ENCODE peak calls at places on chromosomes 16 and 17, in four cellular contexts. One of them, this sample, is unnamed.

GRCh38 chr17:5121186-5121841 is 5.5 kb downstream of the USP6 start:
- DNase-seq in AG04449: no peak
- DNase-seq in heart left ventricle: no peak
- DNase-seq in ascending aorta: peak
- DNase-seq in this sample: no peak

GRCh38 chr17:65102235-65102634 is 34.9 kb upstream of the RGS9 start:
- DNase-seq in heart left ventricle: no peak
- DNase-seq in AG04449: no peak
- DNase-seq in ascending aorta: no peak
- DNase-seq in this sample: no peak

GRCh38 chr17:52648995-52649394 is 490.5 kb upstream of the CA10 start:
- DNase-seq in ascending aorta: no peak
- DNase-seq in AG04449: no peak
- DNase-seq in heart left ventricle: no peak
- DNase-seq in this sample: no peak

GRCh38 chr16:49586466-49586865 is 212.9 kb downstream of the C16orf78 start:
- DNase-seq in heart left ventricle: no peak
- DNase-seq in AG04449: no peak
- DNase-seq in ascending aorta: peak
- DNase-seq in this sample: no peak

GRCh38 chr17:41061969-41062368 is 2.1 kb upstream of the KRTAP2-3 start:
- DNase-seq in heart left ventricle: no peak
- DNase-seq in ascending aorta: no peak
- DNase-seq in AG04449: peak
- DNase-seq in this sample: no peak

GRCh38 chr17:82367724-82368524 is 3.6 kb upstream of the UTS2R start:
- DNase-seq in heart left ventricle: no peak
- DNase-seq in AG04449: no peak
- DNase-seq in ascending aorta: no peak
- DNase-seq in this sample: no peak

GRCh38 chr17:10286324-10286723 is 86.5 kb downstream of the MYH13 start:
- DNase-seq in ascending aorta: no peak
- DNase-seq in AG04449: no peak
- DNase-seq in heart left ventricle: no peak
- DNase-seq in this sample: no peak

GRCh38 chr16:11005611-11005975 is 61.2 kb downstream of the CLEC16A start:
- DNase-seq in ascending aorta: no peak
- DNase-seq in heart left ventricle: no peak
- DNase-seq in AG04449: no peak
- DNase-seq in this sample: no peak

GRCh38 chr17:79779661-79780365 is 1.9 kb downstream of the CBX2 start:
- DNase-seq in AG04449: no peak
- DNase-seq in ascending aorta: no peak
- DNase-seq in heart left ventricle: no peak
- DNase-seq in this sample: no peak

GRCh38 chr17:58403312-58403711 is 14.0 kb downstream of the RNF43 start:
- DNase-seq in heart left ventricle: no peak
- DNase-seq in AG04449: no peak
- DNase-seq in ascending aorta: no peak
- DNase-seq in this sample: no peak

GRCh38 chr17:78124081-78124835 is 4.3 kb downstream of the TMC6 start:
- DNase-seq in AG04449: no peak
- DNase-seq in heart left ventricle: no peak
- DNase-seq in ascending aorta: no peak
- DNase-seq in this sample: no peak

GRCh38 chr16:68069511-68070248 is 15.5 kb upstream of the NFATC3 start:
- DNase-seq in ascending aorta: no peak
- DNase-seq in heart left ventricle: peak
- DNase-seq in AG04449: no peak
- DNase-seq in this sample: no peak

GRCh38 chr17:39011907-39012468 is 44.8 kb upstream of the FBXO47 start:
- DNase-seq in AG04449: no peak
- DNase-seq in heart left ventricle: no peak
- DNase-seq in ascending aorta: no peak
- DNase-seq in this sample: no peak

GRCh38 chr17:3012926-3013581 is 50.4 kb downstream of the OR1D5 start:
- DNase-seq in AG04449: no peak
- DNase-seq in ascending aorta: peak
- DNase-seq in heart left ventricle: peak
- DNase-seq in this sample: peak

GRCh38 chr17:46020023-46020735 is 21.1 kb downstream of the STH start:
- DNase-seq in ascending aorta: no peak
- DNase-seq in AG04449: no peak
- DNase-seq in heart left ventricle: no peak
- DNase-seq in this sample: peak

GRCh38 chr16:58194790-58195189 is 3.1 kb downstream of the CSNK2A2 start:
- DNase-seq in ascending aorta: no peak
- DNase-seq in AG04449: no peak
- DNase-seq in heart left ventricle: no peak
- DNase-seq in this sample: no peak

GRCh38 chr17:37813753-37814152 is 68.9 kb upstream of the HNF1B start:
- DNase-seq in ascending aorta: no peak
- DNase-seq in AG04449: peak
- DNase-seq in heart left ventricle: no peak
- DNase-seq in this sample: no peak

GRCh38 chr17:50219939-50220465 is 18.6 kb upstream of the COL1A1 start:
- DNase-seq in heart left ventricle: no peak
- DNase-seq in AG04449: no peak
- DNase-seq in ascending aorta: no peak
- DNase-seq in this sample: no peak

DNA sequence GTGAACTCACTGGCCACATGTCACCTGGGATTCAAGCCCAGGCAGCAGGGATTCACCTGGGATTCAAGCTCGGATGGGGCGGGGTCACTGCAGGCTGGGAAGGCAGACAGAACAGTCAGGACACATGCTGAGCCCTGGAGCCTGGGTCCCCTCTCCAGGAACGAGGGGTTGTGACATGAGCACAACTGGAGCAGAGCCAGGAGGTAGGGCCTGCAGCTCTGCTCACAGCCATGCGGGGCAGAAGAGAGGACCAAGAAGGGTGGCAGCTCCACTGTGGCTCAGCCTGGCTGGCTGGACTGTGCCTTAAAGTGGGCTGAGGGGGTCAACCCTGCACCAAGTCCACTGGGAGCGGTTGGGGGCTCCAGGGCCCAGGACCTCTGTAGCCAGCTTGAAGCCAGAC is 150.1 kb downstream of the RAB11FIP4 start:
- DNase-seq in ascending aorta: no peak
- DNase-seq in heart left ventricle: no peak
- DNase-seq in AG04449: no peak
- DNase-seq in this sample: no peak
- TF ChIP-seq CTCF in ascending aorta: no peak
- TF ChIP-seq CTCF in heart left ventricle: no peak
- TF ChIP-seq CTCF in AG04449: peak
- TF ChIP-seq CTCF in this sample: no peak

DNA sequence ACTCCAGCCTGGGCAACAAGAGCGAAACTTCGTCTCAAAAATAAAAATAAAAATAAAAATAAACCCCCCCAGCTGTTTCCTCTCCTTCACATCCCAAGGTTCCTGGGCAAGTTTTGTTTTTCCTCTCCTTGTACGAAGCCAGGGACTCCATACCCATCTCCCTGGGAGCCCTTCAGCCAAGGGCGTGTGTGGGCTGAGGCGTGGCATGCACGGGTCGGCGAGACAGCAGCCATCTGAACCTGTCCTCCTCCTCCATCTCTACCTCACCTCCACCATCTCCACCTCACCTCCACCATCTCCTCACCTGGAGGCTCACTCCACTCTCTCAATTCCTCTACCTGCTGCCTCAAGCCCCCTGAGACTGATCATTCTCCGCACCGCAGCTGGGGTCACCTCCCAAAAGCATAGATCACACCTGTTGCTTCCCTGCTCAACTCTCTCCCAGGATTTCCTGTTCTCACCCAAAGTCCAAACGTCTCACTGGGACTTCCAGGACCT is 16.9 kb downstream of the AANAT start:
- DNase-seq in AG04449: no peak
- DNase-seq in heart left ventricle: no peak
- DNase-seq in ascending aorta: no peak
- DNase-seq in this sample: no peak
- TF ChIP-seq CTCF in AG04449: no peak
- TF ChIP-seq CTCF in heart left ventricle: no peak
- TF ChIP-seq CTCF in ascending aorta: no peak
- TF ChIP-seq CTCF in this sample: no peak

DNA sequence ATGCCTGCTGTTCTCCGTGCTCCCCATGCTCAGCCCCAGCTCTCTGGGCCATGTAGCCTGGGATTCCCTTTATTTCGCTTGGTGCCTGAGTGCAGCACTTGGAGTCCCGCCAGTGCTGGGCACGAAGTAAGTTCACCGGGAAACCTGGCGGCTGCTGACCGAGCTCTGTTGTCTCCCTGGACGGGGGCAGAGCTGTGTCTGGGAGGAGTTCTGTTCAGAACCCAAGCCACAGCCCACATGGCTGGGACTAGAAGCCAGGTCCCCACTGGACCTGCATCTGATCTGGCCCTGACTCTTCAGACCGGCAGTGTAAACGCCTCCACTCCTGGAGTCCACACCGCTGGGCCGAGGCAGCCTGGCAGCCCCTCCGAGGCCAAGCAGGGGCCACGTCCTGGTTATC is 37.5 kb upstream of the CIBAR2 start:
- DNase-seq in heart left ventricle: peak
- DNase-seq in ascending aorta: no peak
- DNase-seq in AG04449: no peak
- DNase-seq in this sample: peak
- TF ChIP-seq CTCF in heart left ventricle: no peak
- TF ChIP-seq CTCF in ascending aorta: no peak
- TF ChIP-seq CTCF in AG04449: no peak
- TF ChIP-seq CTCF in this sample: no peak

GRCh38 chr16:56041556-56042140 is 149.6 kb upstream of the GNAO1 start:
- DNase-seq in AG04449: no peak
- DNase-seq in heart left ventricle: peak
- DNase-seq in ascending aorta: no peak
- DNase-seq in this sample: no peak
- TF ChIP-seq CTCF in AG04449: peak
- TF ChIP-seq CTCF in heart left ventricle: peak
- TF ChIP-seq CTCF in ascending aorta: peak
- TF ChIP-seq CTCF in this sample: peak

DNA sequence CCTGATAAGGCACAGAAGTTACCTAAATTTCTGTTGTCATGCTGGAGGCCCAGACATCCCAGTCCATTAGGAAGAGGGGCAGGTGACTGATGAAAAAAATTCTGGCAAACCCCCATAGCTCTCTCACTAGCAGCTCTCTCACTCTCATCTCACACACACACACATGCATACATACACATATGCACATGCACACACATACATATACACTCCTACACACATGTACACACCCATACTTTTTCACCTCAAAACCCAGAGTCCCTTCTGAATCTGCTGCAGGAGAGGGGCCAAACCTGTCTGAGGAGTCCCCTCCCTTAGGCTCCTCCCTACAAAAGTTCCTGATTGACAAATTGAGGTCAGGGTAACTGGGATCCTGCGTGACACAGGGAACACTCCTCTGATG is 22.6 kb upstream of the SDR42E2 start:
- DNase-seq in heart left ventricle: no peak
- DNase-seq in AG04449: no peak
- DNase-seq in ascending aorta: no peak
- DNase-seq in this sample: no peak
- TF ChIP-seq CTCF in heart left ventricle: no peak
- TF ChIP-seq CTCF in AG04449: no peak
- TF ChIP-seq CTCF in ascending aorta: no peak
- TF ChIP-seq CTCF in this sample: no peak

GRCh38 chr17:42773290-42774035 is at the start of gene VPS25:
- DNase-seq in ascending aorta: peak
- DNase-seq in heart left ventricle: peak
- DNase-seq in AG04449: no peak
- DNase-seq in this sample: peak
- TF ChIP-seq CTCF in ascending aorta: peak
- TF ChIP-seq CTCF in heart left ventricle: no peak
- TF ChIP-seq CTCF in AG04449: peak
- TF ChIP-seq CTCF in this sample: no peak

DNA sequence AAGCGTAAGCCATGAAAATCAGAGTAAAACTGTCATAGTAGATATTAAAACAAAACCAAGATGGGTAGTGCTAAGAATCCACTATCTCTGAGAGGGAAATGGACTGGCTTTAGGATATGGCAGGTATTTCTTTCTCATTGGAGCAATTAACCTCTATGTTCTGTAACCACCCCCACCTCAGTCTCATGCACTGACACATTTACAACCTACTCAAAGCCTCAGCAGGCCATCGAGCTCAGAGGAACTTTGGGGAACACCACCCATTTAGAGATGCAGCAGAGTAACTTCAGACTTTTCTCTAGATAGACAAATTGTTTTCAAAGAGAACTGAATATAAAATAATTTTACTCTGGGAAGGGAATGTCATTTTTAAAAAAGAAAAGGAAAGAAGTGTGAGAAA is 615.8 kb upstream of the ZFHX3 start:
- DNase-seq in heart left ventricle: no peak
- DNase-seq in ascending aorta: no peak
- DNase-seq in AG04449: no peak
- DNase-seq in this sample: no peak
- TF ChIP-seq CTCF in heart left ventricle: no peak
- TF ChIP-seq CTCF in ascending aorta: no peak
- TF ChIP-seq CTCF in AG04449: no peak
- TF ChIP-seq CTCF in this sample: no peak

GRCh38 chr16:28117168-28117565 is 53.7 kb upstream of the GSG1L start:
- DNase-seq in heart left ventricle: no peak
- DNase-seq in ascending aorta: no peak
- DNase-seq in AG04449: no peak
- DNase-seq in this sample: no peak
- TF ChIP-seq CTCF in heart left ventricle: no peak
- TF ChIP-seq CTCF in ascending aorta: no peak
- TF ChIP-seq CTCF in AG04449: no peak
- TF ChIP-seq CTCF in this sample: no peak